ENCODE peak calls at places on chromosomes 6 and 20, in four cellular contexts. S, L, Y and D are unnamed samples.

GRCh38 chr20:58389324-58389967 is 417 bp downstream of the VAPB start:
- DNase-seq in S (no peak), L (peak), Y (no peak), D (peak)

GRCh38 chr6:107020239-107020638 is 7.8 kb upstream of the MTRES1 start:
- DNase-seq in S (no peak), L (no peak), Y (no peak), D (no peak)

GRCh38 chr20:51318058-51318960 is 224.2 kb downstream of the NFATC2 start:
- DNase-seq in S (no peak), L (no peak), Y (peak), D (peak)

GRCh38 chr6:46925563-46926253 is 4.0 kb upstream of the ADGRF5 start:
- DNase-seq in S (peak), L (no peak), Y (no peak), D (no peak)

GRCh38 chr20:24934101-24934661 is 14.9 kb upstream of the CST7 start:
- DNase-seq in S (no peak), L (no peak), Y (no peak), D (no peak)

GRCh38 chr6:106194949-106195919 is 109.1 kb downstream of the PRDM1 start:
- DNase-seq in S (peak), L (no peak), Y (no peak), D (no peak)

GRCh38 chr20:18705906-18706305 is 107.7 kb upstream of the SCP2D1 start:
- DNase-seq in S (no peak), L (no peak), Y (no peak), D (no peak)

GRCh38 chr20:13200767-13201500 is 20.1 kb upstream of the ISM1 start:
- DNase-seq in S (no peak), L (no peak), Y (no peak), D (no peak)

GRCh38 chr6:136288566-136289326 is 900 bp downstream of the BCLAF1 start:
- DNase-seq in S (peak), L (peak), Y (peak), D (peak)

GRCh38 chr6:51618563-51618962 is 468.9 kb downstream of the PKHD1 start:
- DNase-seq in S (no peak), L (no peak), Y (no peak), D (no peak)

GRCh38 chr6:3915076-3915791 is 66.1 kb downstream of the FAM50B start:
- DNase-seq in S (no peak), L (no peak), Y (no peak), D (no peak)

GRCh38 chr6:35359744-35360348 is 17.5 kb downstream of the PPARD start:
- DNase-seq in S (peak), L (no peak), Y (no peak), D (no peak)

GRCh38 chr6:95364016-95364604 is 213.2 kb upstream of the MANEA start:
- DNase-seq in S (no peak), L (peak), Y (no peak), D (no peak)

GRCh38 chr6:163539101-163539762 is 124.7 kb downstream of the QKI start:
- DNase-seq in S (no peak), L (no peak), Y (no peak), D (no peak)

GRCh38 chr6:38773338-38773737 is 58.2 kb downstream of the DNAH8 start:
- DNase-seq in S (no peak), L (peak), Y (no peak), D (no peak)

GRCh38 chr6:83270971-83271714 is 78.0 kb downstream of the RWDD2A start:
- DNase-seq in S (no peak), L (no peak), Y (no peak), D (no peak)

GRCh38 chr6:122610690-122611455 is 668 bp downstream of the PKIB start:
- DNase-seq in S (peak), L (peak), Y (peak), D (peak)

GRCh38 chr6:29709178-29709576 is 14.1 kb upstream of the HLA-F start:
- DNase-seq in S (no peak), L (no peak), Y (no peak), D (no peak)

GRCh38 chr20:24650091-24650490 is 180.7 kb downstream of the SYNDIG1 start:
- DNase-seq in S (no peak), L (no peak), Y (no peak), D (no peak)

GRCh38 chr6:127812985-127813681 is 87.7 kb downstream of the THEMIS start:
- DNase-seq in S (no peak), L (no peak), Y (peak), D (no peak)

GRCh38 chr6:43491750-43492661 is 14.6 kb downstream of the TJAP1 start:
- DNase-seq in S (no peak), L (no peak), Y (no peak), D (no peak)

GRCh38 chr20:38589967-38590681 is 9.1 kb downstream of the ADIG start:
- DNase-seq in S (no peak), L (no peak), Y (no peak), D (no peak)

GRCh38 chr20:38617011-38617829 is 15.6 kb downstream of the ARHGAP40 start:
- DNase-seq in S (peak), L (no peak), Y (no peak), D (no peak)

GRCh38 chr6:125316621-125317020 is 14.9 kb upstream of the HDDC2 start:
- DNase-seq in S (no peak), L (no peak), Y (no peak), D (no peak)

GRCh38 chr6:14053776-14054175 is 63.8 kb upstream of the CD83 start:
- DNase-seq in S (no peak), L (no peak), Y (no peak), D (no peak)

GRCh38 chr6:11653028-11653583 is 115.6 kb downstream of the TMEM170B start:
- DNase-seq in S (peak), L (peak), Y (peak), D (no peak)

GRCh38 chr6:25342784-25343183 is 63.6 kb downstream of the CARMIL1 start:
- DNase-seq in S (no peak), L (no peak), Y (no peak), D (no peak)

GRCh38 chr6:62042444-62042843 is 243.6 kb downstream of the KHDRBS2 start:
- DNase-seq in S (no peak), L (no peak), Y (no peak), D (no peak)

GRCh38 chr6:131456565-131456964 is 116.5 kb upstream of the ARG1 start:
- DNase-seq in S (no peak), L (no peak), Y (no peak), D (no peak)

GRCh38 chr6:15299430-15300131 is 53.7 kb downstream of the JARID2 start:
- DNase-seq in S (no peak), L (peak), Y (peak), D (peak)

GRCh38 chr6:169639653-169640278 is 62.1 kb downstream of the WDR27 start:
- DNase-seq in S (no peak), L (no peak), Y (no peak), D (no peak)

GRCh38 chr20:47949230-47949629 is 163.9 kb upstream of the SULF2 start:
- DNase-seq in S (peak), L (no peak), Y (no peak), D (no peak)

GRCh38 chr6:151067684-151068596 is 171.8 kb upstream of the AKAP12 start:
- DNase-seq in S (peak), L (no peak), Y (no peak), D (no peak)